ENCODE peak calls at places on chromosomes 16 and 17, in eight cellular contexts. One of them, this sample, is unnamed.
A peak's percentile ranks its signal among the peaks of the same experiment; 100 is the strongest.

GRCh38 chr17:49239963-49240362 is 9.4 kb upstream of the PHOSPHO1 start:
- DNase-seq in gastrocnemius medialis: no peak
- DNase-seq in body of pancreas: no peak
- DNase-seq in tibial nerve: no peak
- DNase-seq in fibroblast of pulmonary artery: no peak
- DNase-seq in AG10803: no peak
- DNase-seq in epithelial cell of esophagus: no peak
- DNase-seq in H1: no peak
- DNase-seq in this sample: no peak

GRCh38 chr17:2631211-2631610 is 37.8 kb downstream of the PAFAH1B1 start:
- DNase-seq in tibial nerve: no peak
- DNase-seq in H1: no peak
- DNase-seq in gastrocnemius medialis: no peak
- DNase-seq in epithelial cell of esophagus: no peak
- DNase-seq in body of pancreas: no peak
- DNase-seq in AG10803: no peak
- DNase-seq in fibroblast of pulmonary artery: no peak
- DNase-seq in this sample: no peak

GRCh38 chr17:72365857-72366415 is 245.1 kb downstream of the SOX9 start:
- DNase-seq in fibroblast of pulmonary artery: no peak
- DNase-seq in epithelial cell of esophagus: no peak
- DNase-seq in H1: no peak
- DNase-seq in gastrocnemius medialis: no peak
- DNase-seq in AG10803: peak; percentile 85
- DNase-seq in body of pancreas: no peak
- DNase-seq in tibial nerve: no peak
- DNase-seq in this sample: no peak

GRCh38 chr16:81610144-81610842 is 165.7 kb downstream of the CMIP start:
- DNase-seq in fibroblast of pulmonary artery: peak; percentile 79
- DNase-seq in AG10803: peak; percentile 81
- DNase-seq in body of pancreas: peak; percentile 45
- DNase-seq in gastrocnemius medialis: peak; percentile 44
- DNase-seq in tibial nerve: peak; percentile 73
- DNase-seq in H1: no peak
- DNase-seq in epithelial cell of esophagus: peak; percentile 24
- DNase-seq in this sample: no peak

GRCh38 chr17:78343099-78343432 is 16.8 kb downstream of the SOCS3 start:
- DNase-seq in H1: no peak
- DNase-seq in fibroblast of pulmonary artery: peak; percentile 89
- DNase-seq in epithelial cell of esophagus: no peak
- DNase-seq in AG10803: peak; percentile 95
- DNase-seq in gastrocnemius medialis: peak; percentile 64
- DNase-seq in body of pancreas: peak; percentile 72
- DNase-seq in tibial nerve: no peak
- DNase-seq in this sample: no peak

GRCh38 chr17:66959641-66960375 is 4.7 kb upstream of the CACNG4 start:
- DNase-seq in body of pancreas: no peak
- DNase-seq in AG10803: no peak
- DNase-seq in H1: no peak
- DNase-seq in fibroblast of pulmonary artery: no peak
- DNase-seq in tibial nerve: no peak
- DNase-seq in gastrocnemius medialis: no peak
- DNase-seq in epithelial cell of esophagus: no peak
- DNase-seq in this sample: no peak

GRCh38 chr17:76213491-76213890 is 26.8 kb downstream of the RNF157 start:
- DNase-seq in epithelial cell of esophagus: no peak
- DNase-seq in gastrocnemius medialis: no peak
- DNase-seq in AG10803: no peak
- DNase-seq in H1: no peak
- DNase-seq in tibial nerve: no peak
- DNase-seq in fibroblast of pulmonary artery: no peak
- DNase-seq in body of pancreas: no peak
- DNase-seq in this sample: no peak

GRCh38 chr16:11067697-11068141 is 123.4 kb downstream of the CLEC16A start:
- DNase-seq in AG10803: no peak
- DNase-seq in gastrocnemius medialis: no peak
- DNase-seq in tibial nerve: no peak
- DNase-seq in H1: no peak
- DNase-seq in body of pancreas: no peak
- DNase-seq in epithelial cell of esophagus: no peak
- DNase-seq in fibroblast of pulmonary artery: no peak
- DNase-seq in this sample: no peak

GRCh38 chr17:21511368-21512195 is 135.4 kb downstream of the KCNJ12 start:
- DNase-seq in epithelial cell of esophagus: peak; percentile 82
- DNase-seq in fibroblast of pulmonary artery: peak; percentile 85
- DNase-seq in body of pancreas: peak; percentile 84
- DNase-seq in tibial nerve: peak; percentile 73
- DNase-seq in AG10803: peak; percentile 75
- DNase-seq in H1: peak; percentile 67
- DNase-seq in gastrocnemius medialis: peak; percentile 84
- DNase-seq in this sample: peak; percentile 76

GRCh38 chr16:9417898-9418297 is 326.5 kb downstream of the HAPSTR1 start:
- DNase-seq in fibroblast of pulmonary artery: no peak
- DNase-seq in tibial nerve: no peak
- DNase-seq in epithelial cell of esophagus: no peak
- DNase-seq in gastrocnemius medialis: no peak
- DNase-seq in AG10803: no peak
- DNase-seq in H1: no peak
- DNase-seq in body of pancreas: no peak
- DNase-seq in this sample: no peak

GRCh38 chr17:21843318-21843865 is 151.1 kb downstream of the KCNJ18 start:
- DNase-seq in AG10803: no peak
- DNase-seq in body of pancreas: no peak
- DNase-seq in fibroblast of pulmonary artery: no peak
- DNase-seq in gastrocnemius medialis: no peak
- DNase-seq in H1: no peak
- DNase-seq in tibial nerve: no peak
- DNase-seq in epithelial cell of esophagus: no peak
- DNase-seq in this sample: no peak

GRCh38 chr17:77916284-77916683 is 42.2 kb upstream of the TNRC6C start:
- DNase-seq in gastrocnemius medialis: no peak
- DNase-seq in epithelial cell of esophagus: no peak
- DNase-seq in tibial nerve: no peak
- DNase-seq in AG10803: no peak
- DNase-seq in fibroblast of pulmonary artery: no peak
- DNase-seq in H1: no peak
- DNase-seq in body of pancreas: no peak
- DNase-seq in this sample: no peak

GRCh38 chr16:22323998-22324786 is 27.0 kb downstream of the POLR3E start:
- DNase-seq in epithelial cell of esophagus: no peak
- DNase-seq in tibial nerve: no peak
- DNase-seq in H1: no peak
- DNase-seq in gastrocnemius medialis: no peak
- DNase-seq in body of pancreas: no peak
- DNase-seq in fibroblast of pulmonary artery: no peak
- DNase-seq in AG10803: no peak
- DNase-seq in this sample: no peak

GRCh38 chr17:10292057-10292931 is 80.5 kb downstream of the MYH13 start:
- DNase-seq in fibroblast of pulmonary artery: peak; percentile 77
- DNase-seq in tibial nerve: no peak
- DNase-seq in gastrocnemius medialis: peak; percentile 36
- DNase-seq in epithelial cell of esophagus: no peak
- DNase-seq in AG10803: peak; percentile 91
- DNase-seq in body of pancreas: peak; percentile 45
- DNase-seq in H1: no peak
- DNase-seq in this sample: no peak

GRCh38 chr16:69313469-69313868 is 2.3 kb downstream of the VPS4A start:
- DNase-seq in gastrocnemius medialis: no peak
- DNase-seq in AG10803: no peak
- DNase-seq in epithelial cell of esophagus: no peak
- DNase-seq in H1: no peak
- DNase-seq in fibroblast of pulmonary artery: no peak
- DNase-seq in tibial nerve: no peak
- DNase-seq in body of pancreas: no peak
- DNase-seq in this sample: no peak

GRCh38 chr17:2710075-2710803 is 1.3 kb downstream of the CLUH start:
- DNase-seq in gastrocnemius medialis: peak; percentile 37
- DNase-seq in fibroblast of pulmonary artery: no peak
- DNase-seq in AG10803: no peak
- DNase-seq in body of pancreas: peak; percentile 45
- DNase-seq in tibial nerve: no peak
- DNase-seq in H1: no peak
- DNase-seq in epithelial cell of esophagus: no peak
- DNase-seq in this sample: no peak

GRCh38 chr17:80845863-80846671 is 145.6 kb upstream of the CHMP6 start:
- DNase-seq in body of pancreas: peak; percentile 57
- DNase-seq in fibroblast of pulmonary artery: no peak
- DNase-seq in epithelial cell of esophagus: no peak
- DNase-seq in H1: no peak
- DNase-seq in AG10803: no peak
- DNase-seq in tibial nerve: no peak
- DNase-seq in gastrocnemius medialis: peak; percentile 98
- DNase-seq in this sample: no peak
- TF ChIP-seq CTCF in body of pancreas: no peak
- TF ChIP-seq CTCF in fibroblast of pulmonary artery: no peak
- TF ChIP-seq CTCF in epithelial cell of esophagus: no peak
- TF ChIP-seq CTCF in H1: no peak
- TF ChIP-seq CTCF in AG10803: no peak
- TF ChIP-seq CTCF in tibial nerve: no peak
- TF ChIP-seq CTCF in gastrocnemius medialis: peak; percentile 83
- TF ChIP-seq CTCF in this sample: no peak

DNA sequence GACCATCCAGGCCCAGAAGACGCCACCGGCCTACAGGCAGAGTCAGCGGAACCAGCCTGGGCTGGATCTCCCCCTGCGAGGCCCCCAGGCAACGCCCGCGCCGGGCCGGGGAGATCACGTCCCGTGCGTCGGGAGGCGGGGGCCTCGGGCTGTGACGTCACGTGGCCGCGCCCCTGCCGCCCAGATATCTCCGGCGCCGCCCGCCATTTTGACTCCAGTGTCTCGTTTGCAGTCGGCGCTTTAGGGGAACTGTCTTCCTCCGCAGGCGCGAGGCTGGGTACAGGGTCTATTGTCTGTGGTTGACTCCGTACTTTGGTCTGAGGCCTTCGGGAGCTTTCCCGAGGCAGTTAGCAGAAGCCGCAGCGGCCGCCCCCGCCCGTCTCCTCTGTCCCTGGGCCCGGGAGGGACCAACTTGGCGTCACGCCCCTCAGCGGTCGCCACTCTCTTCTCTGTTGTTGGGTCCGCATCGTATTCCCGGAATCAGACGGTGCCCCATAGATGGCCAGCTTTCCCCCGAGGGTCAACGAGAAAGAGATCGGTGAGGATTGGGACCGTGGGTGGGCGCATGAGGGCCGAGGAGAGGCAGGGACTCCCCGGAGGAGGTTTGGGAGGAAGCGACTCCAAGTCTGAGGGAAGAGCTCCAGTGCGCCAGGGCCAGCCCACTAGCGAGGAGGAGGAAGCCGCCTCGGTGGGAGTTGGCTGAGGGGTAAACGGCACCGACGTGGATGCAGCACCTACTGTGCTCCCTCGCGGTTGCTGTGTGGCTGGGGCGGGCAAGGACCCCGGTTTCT is at the start of gene WSB1:
- DNase-seq in gastrocnemius medialis: peak; percentile 86
- DNase-seq in body of pancreas: peak; percentile 92
- DNase-seq in tibial nerve: peak; percentile 92
- DNase-seq in fibroblast of pulmonary artery: peak; percentile 94
- DNase-seq in H1: peak; percentile 47
- DNase-seq in epithelial cell of esophagus: peak; percentile 87
- DNase-seq in AG10803: peak; percentile 92
- DNase-seq in this sample: peak; percentile 83
- TF ChIP-seq CTCF in gastrocnemius medialis: no peak
- TF ChIP-seq CTCF in body of pancreas: no peak
- TF ChIP-seq CTCF in tibial nerve: peak; percentile 37
- TF ChIP-seq CTCF in fibroblast of pulmonary artery: no peak
- TF ChIP-seq CTCF in H1: no peak
- TF ChIP-seq CTCF in epithelial cell of esophagus: no peak
- TF ChIP-seq CTCF in AG10803: peak; percentile 6
- TF ChIP-seq CTCF in this sample: no peak

DNA sequence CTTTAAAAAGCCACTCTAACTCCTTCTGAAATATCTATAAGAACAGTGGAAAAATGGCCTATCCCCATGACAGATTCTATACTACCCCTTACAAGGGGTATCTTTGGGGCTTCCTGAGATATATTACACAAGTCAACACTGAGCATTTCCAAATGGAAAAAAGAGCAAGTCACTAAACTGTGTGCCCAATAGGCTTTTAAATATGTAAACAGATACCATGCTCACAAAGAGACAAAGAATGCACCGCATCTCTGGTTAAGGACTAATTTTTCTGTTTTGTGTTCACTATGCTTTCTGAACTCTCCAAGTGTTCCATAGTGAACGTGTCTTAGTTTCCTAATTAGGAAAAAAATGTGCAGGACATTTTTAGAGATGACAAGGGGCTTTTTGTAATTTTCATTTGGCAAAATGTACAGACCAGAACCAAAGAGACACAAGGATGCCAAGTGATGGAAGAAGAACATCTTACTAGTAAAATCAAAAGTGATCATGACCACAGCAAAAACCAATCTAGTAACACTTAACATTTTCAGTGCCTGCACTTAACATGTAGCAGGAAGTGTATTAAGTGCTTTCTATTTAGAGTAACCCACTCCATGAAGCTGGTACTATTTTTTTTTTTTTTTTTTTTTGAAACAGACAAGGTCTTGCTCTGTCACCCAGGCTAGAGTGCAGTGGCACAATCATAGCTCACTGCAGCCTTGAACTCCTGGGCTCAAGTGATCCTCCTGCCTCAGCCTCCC is 21.5 kb downstream of the MYH11 start:
- DNase-seq in H1: no peak
- DNase-seq in epithelial cell of esophagus: no peak
- DNase-seq in fibroblast of pulmonary artery: no peak
- DNase-seq in body of pancreas: no peak
- DNase-seq in AG10803: no peak
- DNase-seq in gastrocnemius medialis: no peak
- DNase-seq in tibial nerve: no peak
- DNase-seq in this sample: no peak
- TF ChIP-seq CTCF in H1: no peak
- TF ChIP-seq CTCF in epithelial cell of esophagus: no peak
- TF ChIP-seq CTCF in fibroblast of pulmonary artery: no peak
- TF ChIP-seq CTCF in body of pancreas: no peak
- TF ChIP-seq CTCF in AG10803: no peak
- TF ChIP-seq CTCF in gastrocnemius medialis: no peak
- TF ChIP-seq CTCF in tibial nerve: no peak
- TF ChIP-seq CTCF in this sample: no peak

GRCh38 chr17:19333132-19333440 is 29.4 kb downstream of the B9D1 start:
- DNase-seq in tibial nerve: no peak
- DNase-seq in AG10803: no peak
- DNase-seq in fibroblast of pulmonary artery: no peak
- DNase-seq in gastrocnemius medialis: no peak
- DNase-seq in body of pancreas: no peak
- DNase-seq in epithelial cell of esophagus: no peak
- DNase-seq in H1: no peak
- DNase-seq in this sample: no peak

GRCh38 chr17:19332371-19333131 is 30.0 kb downstream of the B9D1 start:
- DNase-seq in body of pancreas: no peak
- DNase-seq in epithelial cell of esophagus: no peak
- DNase-seq in tibial nerve: no peak
- DNase-seq in gastrocnemius medialis: no peak
- DNase-seq in AG10803: no peak
- DNase-seq in fibroblast of pulmonary artery: no peak
- DNase-seq in H1: no peak
- DNase-seq in this sample: no peak

GRCh38 chr17:19334331-19334730 is 28.2 kb downstream of the B9D1 start:
- DNase-seq in epithelial cell of esophagus: no peak
- DNase-seq in body of pancreas: no peak
- DNase-seq in tibial nerve: no peak
- DNase-seq in fibroblast of pulmonary artery: no peak
- DNase-seq in H1: no peak
- DNase-seq in gastrocnemius medialis: no peak
- DNase-seq in AG10803: no peak
- DNase-seq in this sample: no peak

GRCh38 chr17:19331553-19332245 is 30.8 kb downstream of the B9D1 start:
- DNase-seq in gastrocnemius medialis: no peak
- DNase-seq in body of pancreas: no peak
- DNase-seq in epithelial cell of esophagus: no peak
- DNase-seq in fibroblast of pulmonary artery: no peak
- DNase-seq in H1: no peak
- DNase-seq in tibial nerve: no peak
- DNase-seq in AG10803: no peak
- DNase-seq in this sample: no peak

GRCh38 chr17:19333736-19334290 is 28.7 kb downstream of the B9D1 start:
- DNase-seq in epithelial cell of esophagus: no peak
- DNase-seq in body of pancreas: no peak
- DNase-seq in AG10803: no peak
- DNase-seq in tibial nerve: no peak
- DNase-seq in H1: no peak
- DNase-seq in fibroblast of pulmonary artery: no peak
- DNase-seq in gastrocnemius medialis: no peak
- DNase-seq in this sample: no peak
- TF ChIP-seq CTCF in epithelial cell of esophagus: no peak
- TF ChIP-seq CTCF in body of pancreas: no peak
- TF ChIP-seq CTCF in AG10803: no peak
- TF ChIP-seq CTCF in tibial nerve: no peak
- TF ChIP-seq CTCF in H1: no peak
- TF ChIP-seq CTCF in fibroblast of pulmonary artery: no peak
- TF ChIP-seq CTCF in gastrocnemius medialis: no peak
- TF ChIP-seq CTCF in this sample: no peak